ENCODE peak calls at places on chromosome 2, in nine cellular contexts. One of them, this sample, is unnamed.

GRCh38 chr2:67451086-67451832 is 54.1 kb downstream of the ETAA1 start:
- DNase-seq in epithelial cell of esophagus: peak
- DNase-seq in heart right ventricle: no peak
- DNase-seq in right lobe of liver: no peak
- DNase-seq in AG09309: no peak
- DNase-seq in astrocyte: peak
- DNase-seq in astrocyte of the spinal cord: peak
- DNase-seq in cardiac muscle cell: peak
- DNase-seq in dorsolateral prefrontal cortex: no peak
- DNase-seq in this sample: peak

GRCh38 chr2:949384-949893 is 1.2 kb upstream of the SNTG2 start:
- DNase-seq in heart right ventricle: no peak
- DNase-seq in AG09309: no peak
- DNase-seq in epithelial cell of esophagus: no peak
- DNase-seq in right lobe of liver: no peak
- DNase-seq in astrocyte: no peak
- DNase-seq in dorsolateral prefrontal cortex: no peak
- DNase-seq in astrocyte of the spinal cord: no peak
- DNase-seq in cardiac muscle cell: no peak
- DNase-seq in this sample: no peak

GRCh38 chr2:18430996-18431748 is 129.3 kb downstream of the RDH14 start:
- DNase-seq in heart right ventricle: no peak
- DNase-seq in right lobe of liver: no peak
- DNase-seq in AG09309: no peak
- DNase-seq in astrocyte of the spinal cord: no peak
- DNase-seq in astrocyte: no peak
- DNase-seq in cardiac muscle cell: no peak
- DNase-seq in epithelial cell of esophagus: no peak
- DNase-seq in dorsolateral prefrontal cortex: no peak
- DNase-seq in this sample: no peak

GRCh38 chr2:230895536-230896345 is 29.3 kb downstream of the GPR55 start:
- DNase-seq in cardiac muscle cell: no peak
- DNase-seq in astrocyte: no peak
- DNase-seq in right lobe of liver: no peak
- DNase-seq in dorsolateral prefrontal cortex: peak
- DNase-seq in heart right ventricle: no peak
- DNase-seq in epithelial cell of esophagus: peak
- DNase-seq in AG09309: no peak
- DNase-seq in astrocyte of the spinal cord: no peak
- DNase-seq in this sample: no peak

GRCh38 chr2:205708231-205708631 is 25.9 kb downstream of the NRP2 start:
- DNase-seq in astrocyte of the spinal cord: peak
- DNase-seq in astrocyte: peak
- DNase-seq in right lobe of liver: peak
- DNase-seq in AG09309: no peak
- DNase-seq in cardiac muscle cell: peak
- DNase-seq in epithelial cell of esophagus: no peak
- DNase-seq in dorsolateral prefrontal cortex: no peak
- DNase-seq in heart right ventricle: no peak
- DNase-seq in this sample: peak

GRCh38 chr2:24818721-24819167 is 25.5 kb downstream of the CENPO start:
- DNase-seq in cardiac muscle cell: peak
- DNase-seq in dorsolateral prefrontal cortex: no peak
- DNase-seq in right lobe of liver: no peak
- DNase-seq in astrocyte: peak
- DNase-seq in AG09309: no peak
- DNase-seq in epithelial cell of esophagus: no peak
- DNase-seq in heart right ventricle: no peak
- DNase-seq in astrocyte of the spinal cord: peak
- DNase-seq in this sample: peak

GRCh38 chr2:55223958-55224760 is 7.9 kb downstream of the CLHC1 start:
- DNase-seq in astrocyte of the spinal cord: no peak
- DNase-seq in dorsolateral prefrontal cortex: no peak
- DNase-seq in AG09309: no peak
- DNase-seq in right lobe of liver: no peak
- DNase-seq in epithelial cell of esophagus: no peak
- DNase-seq in heart right ventricle: peak
- DNase-seq in cardiac muscle cell: no peak
- DNase-seq in astrocyte: no peak
- DNase-seq in this sample: no peak

GRCh38 chr2:132424526-132425121 is 8.0 kb downstream of the GPR39 start:
- DNase-seq in astrocyte: peak
- DNase-seq in epithelial cell of esophagus: peak
- DNase-seq in astrocyte of the spinal cord: peak
- DNase-seq in heart right ventricle: no peak
- DNase-seq in right lobe of liver: peak
- DNase-seq in cardiac muscle cell: peak
- DNase-seq in AG09309: no peak
- DNase-seq in dorsolateral prefrontal cortex: no peak
- DNase-seq in this sample: peak

GRCh38 chr2:148135705-148136104 is 114.8 kb downstream of the MBD5 start:
- DNase-seq in cardiac muscle cell: no peak
- DNase-seq in astrocyte: no peak
- DNase-seq in dorsolateral prefrontal cortex: no peak
- DNase-seq in astrocyte of the spinal cord: no peak
- DNase-seq in right lobe of liver: no peak
- DNase-seq in heart right ventricle: no peak
- DNase-seq in epithelial cell of esophagus: no peak
- DNase-seq in AG09309: no peak
- DNase-seq in this sample: no peak

DNA sequence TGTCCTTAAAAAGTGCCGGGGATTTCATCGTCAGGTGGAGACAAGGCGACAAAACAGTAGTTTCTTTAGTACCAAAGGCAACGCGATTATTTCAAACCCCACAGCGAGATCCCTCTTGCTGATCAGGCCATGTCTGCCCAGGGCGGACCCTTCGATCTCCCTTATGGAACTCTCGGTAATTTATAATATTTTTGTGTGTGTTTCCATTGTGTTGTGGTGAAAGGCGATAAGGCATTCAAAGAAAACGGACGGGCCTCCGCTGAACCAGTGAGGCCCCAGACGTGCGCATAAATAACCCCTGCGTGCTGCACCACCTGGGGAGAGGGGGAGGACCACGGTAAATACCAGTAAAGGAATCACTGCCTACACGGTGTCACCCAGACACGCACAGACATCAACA is 1.4 kb upstream of the GAD1 start:
- DNase-seq in cardiac muscle cell: no peak
- DNase-seq in astrocyte of the spinal cord: no peak
- DNase-seq in astrocyte: no peak
- DNase-seq in dorsolateral prefrontal cortex: no peak
- DNase-seq in AG09309: no peak
- DNase-seq in heart right ventricle: no peak
- DNase-seq in epithelial cell of esophagus: no peak
- DNase-seq in right lobe of liver: no peak
- DNase-seq in this sample: no peak
- H3K4me3 ChIP-seq in cardiac muscle cell: no peak
- H3K4me3 ChIP-seq in astrocyte of the spinal cord: no peak
- H3K4me3 ChIP-seq in astrocyte: no peak
- H3K4me3 ChIP-seq in dorsolateral prefrontal cortex: peak
- H3K4me3 ChIP-seq in AG09309: no peak
- H3K4me3 ChIP-seq in heart right ventricle: peak
- H3K4me3 ChIP-seq in epithelial cell of esophagus: no peak
- H3K4me3 ChIP-seq in right lobe of liver: no peak
- H3K4me3 ChIP-seq in this sample: no peak

GRCh38 chr2:213104903-213105202 is 46.6 kb downstream of the IKZF2 start:
- DNase-seq in epithelial cell of esophagus: no peak
- DNase-seq in heart right ventricle: no peak
- DNase-seq in right lobe of liver: no peak
- DNase-seq in cardiac muscle cell: no peak
- DNase-seq in astrocyte of the spinal cord: no peak
- DNase-seq in astrocyte: no peak
- DNase-seq in AG09309: no peak
- DNase-seq in dorsolateral prefrontal cortex: no peak
- DNase-seq in this sample: no peak

GRCh38 chr2:213104089-213104902 is 47.1 kb downstream of the IKZF2 start:
- DNase-seq in astrocyte of the spinal cord: peak
- DNase-seq in dorsolateral prefrontal cortex: no peak
- DNase-seq in right lobe of liver: no peak
- DNase-seq in astrocyte: peak
- DNase-seq in heart right ventricle: no peak
- DNase-seq in cardiac muscle cell: peak
- DNase-seq in AG09309: no peak
- DNase-seq in epithelial cell of esophagus: peak
- DNase-seq in this sample: peak

GRCh38 chr2:213105212-213105611 is 46.2 kb downstream of the IKZF2 start:
- DNase-seq in right lobe of liver: no peak
- DNase-seq in cardiac muscle cell: no peak
- DNase-seq in dorsolateral prefrontal cortex: no peak
- DNase-seq in astrocyte of the spinal cord: no peak
- DNase-seq in epithelial cell of esophagus: no peak
- DNase-seq in AG09309: no peak
- DNase-seq in heart right ventricle: no peak
- DNase-seq in astrocyte: no peak
- DNase-seq in this sample: no peak

GRCh38 chr2:213108308-213108707 is 43.1 kb downstream of the IKZF2 start:
- DNase-seq in astrocyte: no peak
- DNase-seq in astrocyte of the spinal cord: no peak
- DNase-seq in heart right ventricle: no peak
- DNase-seq in AG09309: no peak
- DNase-seq in epithelial cell of esophagus: no peak
- DNase-seq in dorsolateral prefrontal cortex: no peak
- DNase-seq in cardiac muscle cell: no peak
- DNase-seq in right lobe of liver: no peak
- DNase-seq in this sample: no peak

DNA sequence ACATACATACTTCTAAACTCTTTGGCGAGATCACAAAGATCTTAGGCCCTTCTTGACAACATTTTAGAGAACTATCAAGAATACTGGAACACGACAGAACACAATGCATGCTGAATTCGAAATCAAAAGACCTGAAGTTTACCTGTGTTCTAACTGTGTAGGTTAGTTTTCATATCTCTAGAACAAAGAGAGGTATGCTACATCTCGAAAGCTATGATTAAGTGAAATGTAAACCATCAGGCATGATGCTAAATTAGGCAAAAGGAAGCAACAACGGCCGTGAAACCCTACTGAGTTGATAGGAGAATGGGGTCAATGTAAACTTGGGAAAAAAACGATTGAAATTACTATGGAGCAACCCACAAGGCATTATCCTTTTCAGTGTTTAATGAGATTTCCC is 43.7 kb downstream of the IKZF2 start:
- DNase-seq in dorsolateral prefrontal cortex: no peak
- DNase-seq in epithelial cell of esophagus: no peak
- DNase-seq in right lobe of liver: no peak
- DNase-seq in heart right ventricle: no peak
- DNase-seq in AG09309: no peak
- DNase-seq in astrocyte: no peak
- DNase-seq in cardiac muscle cell: no peak
- DNase-seq in astrocyte of the spinal cord: no peak
- DNase-seq in this sample: no peak
- TF ChIP-seq CTCF in dorsolateral prefrontal cortex: no peak
- TF ChIP-seq CTCF in epithelial cell of esophagus: no peak
- TF ChIP-seq CTCF in right lobe of liver: no peak
- TF ChIP-seq CTCF in heart right ventricle: no peak
- TF ChIP-seq CTCF in AG09309: no peak
- TF ChIP-seq CTCF in astrocyte: no peak
- TF ChIP-seq CTCF in cardiac muscle cell: no peak
- TF ChIP-seq CTCF in astrocyte of the spinal cord: no peak
- TF ChIP-seq CTCF in this sample: no peak

DNA sequence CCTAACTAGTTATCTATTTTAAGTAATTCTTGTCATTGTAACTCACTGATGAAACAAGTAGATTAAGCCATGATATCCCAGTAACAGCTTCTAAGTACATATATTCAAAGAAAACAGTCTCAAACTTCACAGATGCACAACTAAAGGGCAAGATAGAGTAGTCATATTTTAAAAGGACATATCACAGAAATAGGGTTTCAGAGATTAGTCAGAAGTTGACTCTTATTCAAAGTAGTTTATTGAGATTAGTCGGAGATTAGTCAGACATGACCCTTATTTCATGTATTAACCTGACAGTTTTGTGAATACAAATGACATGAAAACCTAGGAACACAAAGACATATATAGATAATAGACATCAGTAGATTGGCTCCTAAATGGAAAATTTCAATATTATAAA is 15.9 kb upstream of the CHAC2 start:
- DNase-seq in dorsolateral prefrontal cortex: no peak
- DNase-seq in epithelial cell of esophagus: peak
- DNase-seq in heart right ventricle: no peak
- DNase-seq in astrocyte of the spinal cord: no peak
- DNase-seq in AG09309: no peak
- DNase-seq in cardiac muscle cell: no peak
- DNase-seq in right lobe of liver: no peak
- DNase-seq in astrocyte: peak
- DNase-seq in this sample: peak
- H3K4me3 ChIP-seq in dorsolateral prefrontal cortex: no peak
- H3K4me3 ChIP-seq in epithelial cell of esophagus: no peak
- H3K4me3 ChIP-seq in heart right ventricle: no peak
- H3K4me3 ChIP-seq in astrocyte of the spinal cord: no peak
- H3K4me3 ChIP-seq in AG09309: no peak
- H3K4me3 ChIP-seq in cardiac muscle cell: no peak
- H3K4me3 ChIP-seq in right lobe of liver: no peak
- H3K4me3 ChIP-seq in astrocyte: no peak
- H3K4me3 ChIP-seq in this sample: no peak

DNA sequence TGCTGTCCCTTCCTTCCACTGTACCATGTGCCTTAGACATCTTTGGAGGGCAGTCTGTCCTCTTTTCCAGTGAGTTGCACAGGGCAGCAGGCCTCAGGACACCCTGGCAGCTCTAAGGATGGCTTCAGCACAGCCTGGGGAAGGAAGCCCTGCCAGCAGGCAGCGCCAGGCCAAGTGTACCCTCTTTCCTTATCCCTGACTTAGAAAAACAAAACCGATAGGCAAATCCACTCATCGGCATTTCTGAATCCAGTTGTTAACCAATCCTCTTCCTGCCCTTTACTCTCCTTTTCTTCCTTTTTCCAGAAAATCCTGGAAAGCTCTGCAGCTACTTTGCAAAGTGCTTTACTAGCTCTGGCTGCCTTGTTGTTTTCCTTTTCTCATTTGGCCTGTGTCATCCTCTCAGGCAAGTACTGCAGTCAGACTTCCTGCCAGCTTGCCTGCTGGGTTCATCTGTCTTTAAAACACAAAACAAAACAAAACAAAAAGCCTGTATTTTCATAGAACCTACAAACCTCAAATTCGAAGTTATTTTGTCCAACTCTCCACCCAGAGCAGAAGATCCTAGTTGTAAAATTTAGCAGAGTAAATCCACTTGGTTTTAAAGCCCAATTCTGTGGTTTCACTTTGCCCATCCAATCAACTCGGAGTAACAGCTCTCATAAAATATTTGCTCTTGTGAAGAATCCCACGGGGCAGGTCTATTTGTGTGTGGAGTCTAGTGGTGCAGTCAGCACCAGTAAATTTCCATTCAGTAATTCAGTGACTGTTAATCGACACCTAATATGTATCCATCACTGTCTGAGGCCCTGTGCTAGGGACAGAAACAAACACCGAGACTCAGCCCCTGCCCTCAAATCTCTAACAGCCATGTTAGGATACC is 45.2 kb downstream of the PCBP1 start:
- DNase-seq in heart right ventricle: peak
- DNase-seq in right lobe of liver: no peak
- DNase-seq in dorsolateral prefrontal cortex: no peak
- DNase-seq in cardiac muscle cell: peak
- DNase-seq in astrocyte of the spinal cord: peak
- DNase-seq in astrocyte: peak
- DNase-seq in AG09309: no peak
- DNase-seq in epithelial cell of esophagus: peak
- DNase-seq in this sample: peak
- TF ChIP-seq CTCF in heart right ventricle: no peak
- TF ChIP-seq CTCF in right lobe of liver: no peak
- TF ChIP-seq CTCF in dorsolateral prefrontal cortex: no peak
- TF ChIP-seq CTCF in cardiac muscle cell: no peak
- TF ChIP-seq CTCF in astrocyte of the spinal cord: no peak
- TF ChIP-seq CTCF in astrocyte: no peak
- TF ChIP-seq CTCF in AG09309: no peak
- TF ChIP-seq CTCF in epithelial cell of esophagus: no peak
- TF ChIP-seq CTCF in this sample: no peak

GRCh38 chr2:218963597-218963996 is 4.1 kb downstream of the CDK5R2 start:
- DNase-seq in epithelial cell of esophagus: no peak
- DNase-seq in astrocyte of the spinal cord: no peak
- DNase-seq in right lobe of liver: no peak
- DNase-seq in heart right ventricle: no peak
- DNase-seq in AG09309: no peak
- DNase-seq in astrocyte: peak
- DNase-seq in cardiac muscle cell: peak
- DNase-seq in dorsolateral prefrontal cortex: no peak
- DNase-seq in this sample: peak
- H3K4me3 ChIP-seq in epithelial cell of esophagus: no peak
- H3K4me3 ChIP-seq in astrocyte of the spinal cord: no peak
- H3K4me3 ChIP-seq in right lobe of liver: no peak
- H3K4me3 ChIP-seq in heart right ventricle: no peak
- H3K4me3 ChIP-seq in AG09309: no peak
- H3K4me3 ChIP-seq in astrocyte: peak
- H3K4me3 ChIP-seq in cardiac muscle cell: no peak
- H3K4me3 ChIP-seq in dorsolateral prefrontal cortex: no peak
- H3K4me3 ChIP-seq in this sample: peak

This sample was measured in fibroblast of pulmonary artery.